ENCODE peak calls at places on chromosomes 3 and 15, in nine cellular contexts. One of them, this sample, is unnamed.

GRCh38 chr15:68674975-68675374 is 96.2 kb downstream of the CORO2B start:
- ATAC-seq in CD8-positive, alpha-beta T cell: no peak
- ATAC-seq in activated CD8-positive, alpha-beta T cell treated with anti-CD3 and anti-CD28 coated beads for 36 hours: no peak
- ATAC-seq in naive thymus-derived CD8-positive, alpha-beta T cell: no peak
- ATAC-seq in stimulated activated naive CD8-positive, alpha-beta T cell treated with anti-CD3 and anti-CD28 coated beads, Interleukin-15, amount 100 ng/mL, for 72 hours: no peak
- ATAC-seq in activated naive CD4-positive, alpha-beta T cell treated with anti-CD3 and anti-CD28 coated beads, Interleukin-2, amount 50 U/mL, for 72 hours: no peak
- ATAC-seq in activated CD4-positive, CD25-positive, alpha-beta regulatory T cell treated with anti-CD3 and anti-CD28 coated beads, Interleukin-2, amount 50 U/mL, for 24 hours: no peak
- ATAC-seq in stimulated activated naive B cell treated with anti-CD40 and anti-IgM and Interleukin-4, amounts not matched to agents 10 μg/mL and 1 μg/mL and 100 μg/mL, for 72 hours: no peak
- ATAC-seq in left lung: peak
- ATAC-seq in this sample: no peak

GRCh38 chr3:127305499-127305898 is 17.7 kb upstream of the PRR20G start:
- ATAC-seq in activated CD8-positive, alpha-beta T cell treated with anti-CD3 and anti-CD28 coated beads for 36 hours: no peak
- ATAC-seq in activated CD4-positive, CD25-positive, alpha-beta regulatory T cell treated with anti-CD3 and anti-CD28 coated beads, Interleukin-2, amount 50 U/mL, for 24 hours: no peak
- ATAC-seq in activated naive CD4-positive, alpha-beta T cell treated with anti-CD3 and anti-CD28 coated beads, Interleukin-2, amount 50 U/mL, for 72 hours: no peak
- ATAC-seq in CD8-positive, alpha-beta T cell: no peak
- ATAC-seq in naive thymus-derived CD8-positive, alpha-beta T cell: no peak
- ATAC-seq in stimulated activated naive CD8-positive, alpha-beta T cell treated with anti-CD3 and anti-CD28 coated beads, Interleukin-15, amount 100 ng/mL, for 72 hours: no peak
- ATAC-seq in left lung: no peak
- ATAC-seq in stimulated activated naive B cell treated with anti-CD40 and anti-IgM and Interleukin-4, amounts not matched to agents 10 μg/mL and 1 μg/mL and 100 μg/mL, for 72 hours: no peak
- ATAC-seq in this sample: no peak

GRCh38 chr15:100284701-100285100 is 57.1 kb downstream of the ADAMTS17 start:
- ATAC-seq in left lung: no peak
- ATAC-seq in stimulated activated naive B cell treated with anti-CD40 and anti-IgM and Interleukin-4, amounts not matched to agents 10 μg/mL and 1 μg/mL and 100 μg/mL, for 72 hours: no peak
- ATAC-seq in activated naive CD4-positive, alpha-beta T cell treated with anti-CD3 and anti-CD28 coated beads, Interleukin-2, amount 50 U/mL, for 72 hours: no peak
- ATAC-seq in CD8-positive, alpha-beta T cell: no peak
- ATAC-seq in stimulated activated naive CD8-positive, alpha-beta T cell treated with anti-CD3 and anti-CD28 coated beads, Interleukin-15, amount 100 ng/mL, for 72 hours: no peak
- ATAC-seq in activated CD4-positive, CD25-positive, alpha-beta regulatory T cell treated with anti-CD3 and anti-CD28 coated beads, Interleukin-2, amount 50 U/mL, for 24 hours: no peak
- ATAC-seq in activated CD8-positive, alpha-beta T cell treated with anti-CD3 and anti-CD28 coated beads for 36 hours: no peak
- ATAC-seq in naive thymus-derived CD8-positive, alpha-beta T cell: no peak
- ATAC-seq in this sample: peak

GRCh38 chr3:45332493-45332892 is 55.9 kb upstream of the LARS2 start:
- ATAC-seq in stimulated activated naive B cell treated with anti-CD40 and anti-IgM and Interleukin-4, amounts not matched to agents 10 μg/mL and 1 μg/mL and 100 μg/mL, for 72 hours: no peak
- ATAC-seq in activated CD8-positive, alpha-beta T cell treated with anti-CD3 and anti-CD28 coated beads for 36 hours: no peak
- ATAC-seq in left lung: no peak
- ATAC-seq in activated CD4-positive, CD25-positive, alpha-beta regulatory T cell treated with anti-CD3 and anti-CD28 coated beads, Interleukin-2, amount 50 U/mL, for 24 hours: no peak
- ATAC-seq in naive thymus-derived CD8-positive, alpha-beta T cell: no peak
- ATAC-seq in activated naive CD4-positive, alpha-beta T cell treated with anti-CD3 and anti-CD28 coated beads, Interleukin-2, amount 50 U/mL, for 72 hours: no peak
- ATAC-seq in CD8-positive, alpha-beta T cell: no peak
- ATAC-seq in stimulated activated naive CD8-positive, alpha-beta T cell treated with anti-CD3 and anti-CD28 coated beads, Interleukin-15, amount 100 ng/mL, for 72 hours: no peak
- ATAC-seq in this sample: no peak

GRCh38 chr3:126369490-126369889 is 12.3 kb upstream of the KLF15 start:
- ATAC-seq in stimulated activated naive B cell treated with anti-CD40 and anti-IgM and Interleukin-4, amounts not matched to agents 10 μg/mL and 1 μg/mL and 100 μg/mL, for 72 hours: no peak
- ATAC-seq in left lung: no peak
- ATAC-seq in naive thymus-derived CD8-positive, alpha-beta T cell: no peak
- ATAC-seq in activated CD4-positive, CD25-positive, alpha-beta regulatory T cell treated with anti-CD3 and anti-CD28 coated beads, Interleukin-2, amount 50 U/mL, for 24 hours: no peak
- ATAC-seq in stimulated activated naive CD8-positive, alpha-beta T cell treated with anti-CD3 and anti-CD28 coated beads, Interleukin-15, amount 100 ng/mL, for 72 hours: no peak
- ATAC-seq in CD8-positive, alpha-beta T cell: no peak
- ATAC-seq in activated CD8-positive, alpha-beta T cell treated with anti-CD3 and anti-CD28 coated beads for 36 hours: no peak
- ATAC-seq in activated naive CD4-positive, alpha-beta T cell treated with anti-CD3 and anti-CD28 coated beads, Interleukin-2, amount 50 U/mL, for 72 hours: no peak
- ATAC-seq in this sample: no peak

GRCh38 chr3:169980055-169980454 is 13.4 kb downstream of the SEC62 start:
- ATAC-seq in stimulated activated naive B cell treated with anti-CD40 and anti-IgM and Interleukin-4, amounts not matched to agents 10 μg/mL and 1 μg/mL and 100 μg/mL, for 72 hours: peak
- ATAC-seq in naive thymus-derived CD8-positive, alpha-beta T cell: no peak
- ATAC-seq in activated naive CD4-positive, alpha-beta T cell treated with anti-CD3 and anti-CD28 coated beads, Interleukin-2, amount 50 U/mL, for 72 hours: peak
- ATAC-seq in stimulated activated naive CD8-positive, alpha-beta T cell treated with anti-CD3 and anti-CD28 coated beads, Interleukin-15, amount 100 ng/mL, for 72 hours: no peak
- ATAC-seq in activated CD8-positive, alpha-beta T cell treated with anti-CD3 and anti-CD28 coated beads for 36 hours: no peak
- ATAC-seq in left lung: no peak
- ATAC-seq in activated CD4-positive, CD25-positive, alpha-beta regulatory T cell treated with anti-CD3 and anti-CD28 coated beads, Interleukin-2, amount 50 U/mL, for 24 hours: no peak
- ATAC-seq in CD8-positive, alpha-beta T cell: no peak
- ATAC-seq in this sample: no peak

GRCh38 chr3:37171144-37171543 is 3.2 kb downstream of the LRRFIP2 start:
- ATAC-seq in activated CD4-positive, CD25-positive, alpha-beta regulatory T cell treated with anti-CD3 and anti-CD28 coated beads, Interleukin-2, amount 50 U/mL, for 24 hours: no peak
- ATAC-seq in naive thymus-derived CD8-positive, alpha-beta T cell: no peak
- ATAC-seq in activated CD8-positive, alpha-beta T cell treated with anti-CD3 and anti-CD28 coated beads for 36 hours: no peak
- ATAC-seq in stimulated activated naive B cell treated with anti-CD40 and anti-IgM and Interleukin-4, amounts not matched to agents 10 μg/mL and 1 μg/mL and 100 μg/mL, for 72 hours: no peak
- ATAC-seq in stimulated activated naive CD8-positive, alpha-beta T cell treated with anti-CD3 and anti-CD28 coated beads, Interleukin-15, amount 100 ng/mL, for 72 hours: no peak
- ATAC-seq in left lung: no peak
- ATAC-seq in activated naive CD4-positive, alpha-beta T cell treated with anti-CD3 and anti-CD28 coated beads, Interleukin-2, amount 50 U/mL, for 72 hours: no peak
- ATAC-seq in CD8-positive, alpha-beta T cell: no peak
- ATAC-seq in this sample: no peak

GRCh38 chr3:138949445-138950005 is 2.5 kb downstream of the FOXL2NB start:
- ATAC-seq in naive thymus-derived CD8-positive, alpha-beta T cell: peak
- ATAC-seq in left lung: no peak
- ATAC-seq in CD8-positive, alpha-beta T cell: no peak
- ATAC-seq in activated CD8-positive, alpha-beta T cell treated with anti-CD3 and anti-CD28 coated beads for 36 hours: no peak
- ATAC-seq in stimulated activated naive CD8-positive, alpha-beta T cell treated with anti-CD3 and anti-CD28 coated beads, Interleukin-15, amount 100 ng/mL, for 72 hours: peak
- ATAC-seq in stimulated activated naive B cell treated with anti-CD40 and anti-IgM and Interleukin-4, amounts not matched to agents 10 μg/mL and 1 μg/mL and 100 μg/mL, for 72 hours: no peak
- ATAC-seq in activated naive CD4-positive, alpha-beta T cell treated with anti-CD3 and anti-CD28 coated beads, Interleukin-2, amount 50 U/mL, for 72 hours: peak
- ATAC-seq in activated CD4-positive, CD25-positive, alpha-beta regulatory T cell treated with anti-CD3 and anti-CD28 coated beads, Interleukin-2, amount 50 U/mL, for 24 hours: no peak
- ATAC-seq in this sample: no peak

GRCh38 chr3:141388823-141389617 is 20.7 kb downstream of the ZBTB38 start:
- ATAC-seq in stimulated activated naive CD8-positive, alpha-beta T cell treated with anti-CD3 and anti-CD28 coated beads, Interleukin-15, amount 100 ng/mL, for 72 hours: no peak
- ATAC-seq in naive thymus-derived CD8-positive, alpha-beta T cell: no peak
- ATAC-seq in activated CD4-positive, CD25-positive, alpha-beta regulatory T cell treated with anti-CD3 and anti-CD28 coated beads, Interleukin-2, amount 50 U/mL, for 24 hours: peak
- ATAC-seq in left lung: no peak
- ATAC-seq in activated naive CD4-positive, alpha-beta T cell treated with anti-CD3 and anti-CD28 coated beads, Interleukin-2, amount 50 U/mL, for 72 hours: peak
- ATAC-seq in activated CD8-positive, alpha-beta T cell treated with anti-CD3 and anti-CD28 coated beads for 36 hours: peak
- ATAC-seq in CD8-positive, alpha-beta T cell: peak
- ATAC-seq in stimulated activated naive B cell treated with anti-CD40 and anti-IgM and Interleukin-4, amounts not matched to agents 10 μg/mL and 1 μg/mL and 100 μg/mL, for 72 hours: no peak
- ATAC-seq in this sample: no peak

GRCh38 chr15:63555520-63555919 is 41.7 kb upstream of the FBXL22 start:
- ATAC-seq in CD8-positive, alpha-beta T cell: no peak
- ATAC-seq in activated CD4-positive, CD25-positive, alpha-beta regulatory T cell treated with anti-CD3 and anti-CD28 coated beads, Interleukin-2, amount 50 U/mL, for 24 hours: no peak
- ATAC-seq in naive thymus-derived CD8-positive, alpha-beta T cell: peak
- ATAC-seq in activated CD8-positive, alpha-beta T cell treated with anti-CD3 and anti-CD28 coated beads for 36 hours: no peak
- ATAC-seq in left lung: no peak
- ATAC-seq in activated naive CD4-positive, alpha-beta T cell treated with anti-CD3 and anti-CD28 coated beads, Interleukin-2, amount 50 U/mL, for 72 hours: peak
- ATAC-seq in stimulated activated naive B cell treated with anti-CD40 and anti-IgM and Interleukin-4, amounts not matched to agents 10 μg/mL and 1 μg/mL and 100 μg/mL, for 72 hours: no peak
- ATAC-seq in stimulated activated naive CD8-positive, alpha-beta T cell treated with anti-CD3 and anti-CD28 coated beads, Interleukin-15, amount 100 ng/mL, for 72 hours: peak
- ATAC-seq in this sample: no peak

GRCh38 chr3:52039846-52040245 is 16.5 kb downstream of the DUSP7 start:
- ATAC-seq in naive thymus-derived CD8-positive, alpha-beta T cell: no peak
- ATAC-seq in activated naive CD4-positive, alpha-beta T cell treated with anti-CD3 and anti-CD28 coated beads, Interleukin-2, amount 50 U/mL, for 72 hours: no peak
- ATAC-seq in activated CD8-positive, alpha-beta T cell treated with anti-CD3 and anti-CD28 coated beads for 36 hours: no peak
- ATAC-seq in CD8-positive, alpha-beta T cell: no peak
- ATAC-seq in activated CD4-positive, CD25-positive, alpha-beta regulatory T cell treated with anti-CD3 and anti-CD28 coated beads, Interleukin-2, amount 50 U/mL, for 24 hours: no peak
- ATAC-seq in left lung: peak
- ATAC-seq in stimulated activated naive B cell treated with anti-CD40 and anti-IgM and Interleukin-4, amounts not matched to agents 10 μg/mL and 1 μg/mL and 100 μg/mL, for 72 hours: no peak
- ATAC-seq in stimulated activated naive CD8-positive, alpha-beta T cell treated with anti-CD3 and anti-CD28 coated beads, Interleukin-15, amount 100 ng/mL, for 72 hours: no peak
- ATAC-seq in this sample: peak